ENCODE peak calls at places on chromosomes 12 and 14, in five cellular contexts. One of them, this sample, is unnamed. For H3K27me3, the result is how much of the 10 kb centered on the place peaks cover.

GRCh38 chr12:44294649-44295048 is 458.8 kb downstream of the TMEM117 start:
- DNase-seq in small intestine: no peak
- DNase-seq in ovary: no peak
- DNase-seq in thoracic aorta: no peak
- DNase-seq in GM23248: no peak
- DNase-seq in this sample: no peak

GRCh38 chr14:74510955-74511354 is 17.4 kb downstream of the ISCA2 start:
- DNase-seq in GM23248: peak
- DNase-seq in small intestine: no peak
- DNase-seq in ovary: peak
- DNase-seq in thoracic aorta: no peak
- DNase-seq in this sample: no peak

GRCh38 chr12:1527789-1528188 is 66.6 kb downstream of the FBXL14 start:
- DNase-seq in small intestine: no peak
- DNase-seq in thoracic aorta: no peak
- DNase-seq in ovary: no peak
- DNase-seq in GM23248: peak
- DNase-seq in this sample: no peak

GRCh38 chr12:5588231-5588995 is 156.5 kb downstream of the NTF3 start:
- DNase-seq in small intestine: no peak
- DNase-seq in ovary: no peak
- DNase-seq in GM23248: peak
- DNase-seq in thoracic aorta: no peak
- DNase-seq in this sample: no peak

GRCh38 chr14:24928501-24928900 is 121.4 kb downstream of the STXBP6 start:
- DNase-seq in small intestine: no peak
- DNase-seq in thoracic aorta: no peak
- DNase-seq in GM23248: no peak
- DNase-seq in ovary: no peak
- DNase-seq in this sample: no peak

GRCh38 chr12:48901278-48901677 is 24.0 kb downstream of the FKBP11 start:
- DNase-seq in ovary: no peak
- DNase-seq in thoracic aorta: no peak
- DNase-seq in small intestine: peak
- DNase-seq in GM23248: peak
- DNase-seq in this sample: no peak

GRCh38 chr12:34345801-34346200 is 323.5 kb downstream of the ALG10 start:
- DNase-seq in GM23248: no peak
- DNase-seq in ovary: no peak
- DNase-seq in small intestine: no peak
- DNase-seq in thoracic aorta: no peak
- DNase-seq in this sample: no peak

GRCh38 chr14:50410921-50411320 is 14.2 kb upstream of the CDKL1 start:
- DNase-seq in thoracic aorta: no peak
- DNase-seq in ovary: no peak
- DNase-seq in small intestine: no peak
- DNase-seq in GM23248: peak
- DNase-seq in this sample: no peak

GRCh38 chr12:124174406-124174805 is 120.5 kb upstream of the RFLNA start:
- DNase-seq in small intestine: no peak
- DNase-seq in GM23248: peak
- DNase-seq in thoracic aorta: no peak
- DNase-seq in ovary: no peak
- DNase-seq in this sample: no peak

GRCh38 chr12:104823985-104824441 is 134.1 kb downstream of the SLC41A2 start:
- DNase-seq in thoracic aorta: no peak
- DNase-seq in ovary: no peak
- DNase-seq in small intestine: no peak
- DNase-seq in GM23248: no peak
- DNase-seq in this sample: no peak

GRCh38 chr14:57870686-57871457 is 5.0 kb upstream of the SLC35F4 start:
- DNase-seq in ovary: no peak
- DNase-seq in small intestine: no peak
- DNase-seq in thoracic aorta: no peak
- DNase-seq in GM23248: no peak
- DNase-seq in this sample: no peak

GRCh38 chr12:121803861-121804416 is at the start of gene SETD1B:
- DNase-seq in ovary: peak
- DNase-seq in small intestine: peak
- DNase-seq in GM23248: peak
- DNase-seq in thoracic aorta: no peak
- DNase-seq in this sample: peak

GRCh38 chr12:13254311-13254710 is 57.8 kb downstream of the EMP1 start:
- DNase-seq in thoracic aorta: no peak
- DNase-seq in ovary: no peak
- DNase-seq in GM23248: no peak
- DNase-seq in small intestine: no peak
- DNase-seq in this sample: no peak

GRCh38 chr12:124466200-124467128 is 100.9 kb downstream of the NCOR2 start:
- DNase-seq in small intestine: peak
- DNase-seq in thoracic aorta: no peak
- DNase-seq in ovary: no peak
- DNase-seq in GM23248: peak
- DNase-seq in this sample: peak

GRCh38 chr14:66104486-66104885 is 381.7 kb upstream of the CCDC196 start:
- DNase-seq in thoracic aorta: no peak
- DNase-seq in small intestine: no peak
- DNase-seq in GM23248: no peak
- DNase-seq in ovary: no peak
- DNase-seq in this sample: no peak
- H3K4me3 ChIP-seq in thoracic aorta: no peak
- H3K4me3 ChIP-seq in small intestine: no peak
- H3K4me3 ChIP-seq in GM23248: no peak
- H3K4me3 ChIP-seq in ovary: no peak
- H3K4me3 ChIP-seq in this sample: no peak

GRCh38 chr12:96211989-96212388 is 17.8 kb downstream of the ELK3 start:
- DNase-seq in GM23248: no peak
- DNase-seq in small intestine: no peak
- DNase-seq in thoracic aorta: no peak
- DNase-seq in ovary: no peak
- DNase-seq in this sample: no peak

GRCh38 chr12:96208346-96208745 is 14.2 kb downstream of the ELK3 start:
- DNase-seq in GM23248: peak
- DNase-seq in ovary: no peak
- DNase-seq in thoracic aorta: no peak
- DNase-seq in small intestine: no peak
- DNase-seq in this sample: no peak

GRCh38 chr12:96212456-96213375 is 18.5 kb downstream of the ELK3 start:
- DNase-seq in ovary: no peak
- DNase-seq in small intestine: no peak
- DNase-seq in thoracic aorta: no peak
- DNase-seq in GM23248: no peak
- DNase-seq in this sample: no peak

GRCh38 chr12:96208801-96209534 is 14.8 kb downstream of the ELK3 start:
- DNase-seq in thoracic aorta: no peak
- DNase-seq in GM23248: no peak
- DNase-seq in ovary: no peak
- DNase-seq in small intestine: no peak
- DNase-seq in this sample: no peak

DNA sequence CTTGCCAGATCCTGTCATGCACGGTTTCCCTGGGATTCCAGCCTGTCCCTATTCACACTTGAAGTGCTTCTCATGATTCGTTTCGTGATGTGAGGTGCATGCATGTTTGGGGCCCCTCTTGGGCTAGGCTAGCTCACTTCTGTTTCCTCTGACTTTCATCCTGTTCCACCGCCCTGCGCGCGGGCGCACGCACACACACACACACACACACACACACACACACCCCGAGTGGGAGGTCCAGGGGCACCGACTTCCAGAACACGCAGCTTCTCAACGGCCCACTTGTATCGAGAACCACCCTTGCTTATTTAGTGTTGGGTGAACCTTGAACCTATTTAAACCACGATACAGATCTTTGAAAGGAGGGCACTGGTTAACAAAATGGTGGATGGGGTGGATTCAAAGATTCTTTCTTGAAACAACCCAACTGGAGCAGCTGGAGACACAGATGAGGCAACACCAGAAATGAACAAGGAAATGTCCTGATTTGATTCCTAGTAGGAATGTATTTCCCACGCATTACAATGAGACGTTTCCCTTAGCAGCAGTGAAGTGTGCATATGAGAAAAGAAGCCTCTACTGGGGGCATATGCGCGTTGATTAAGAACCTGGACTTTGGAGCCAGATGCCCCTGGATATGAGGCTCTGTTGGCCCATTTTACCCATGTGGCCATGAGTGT is 16.3 kb downstream of the ELK3 start:
- DNase-seq in small intestine: no peak
- DNase-seq in ovary: no peak
- DNase-seq in thoracic aorta: no peak
- DNase-seq in GM23248: no peak
- DNase-seq in this sample: no peak
- H3K27ac ChIP-seq in small intestine: no peak
- H3K27ac ChIP-seq in ovary: no peak
- H3K27ac ChIP-seq in thoracic aorta: no peak
- H3K27ac ChIP-seq in GM23248: no peak
- H3K27ac ChIP-seq in this sample: no peak

GRCh38 chr12:111135293-111135832 is 215.0 kb upstream of the MYL2 start:
- DNase-seq in GM23248: no peak
- DNase-seq in thoracic aorta: no peak
- DNase-seq in small intestine: no peak
- DNase-seq in ovary: no peak
- DNase-seq in this sample: no peak
- H3K27me3 ChIP-seq in GM23248: under half
- H3K27me3 ChIP-seq in thoracic aorta: under half
- H3K27me3 ChIP-seq in small intestine: under half
- H3K27me3 ChIP-seq in ovary: under half
- H3K27me3 ChIP-seq in this sample: under half

DNA sequence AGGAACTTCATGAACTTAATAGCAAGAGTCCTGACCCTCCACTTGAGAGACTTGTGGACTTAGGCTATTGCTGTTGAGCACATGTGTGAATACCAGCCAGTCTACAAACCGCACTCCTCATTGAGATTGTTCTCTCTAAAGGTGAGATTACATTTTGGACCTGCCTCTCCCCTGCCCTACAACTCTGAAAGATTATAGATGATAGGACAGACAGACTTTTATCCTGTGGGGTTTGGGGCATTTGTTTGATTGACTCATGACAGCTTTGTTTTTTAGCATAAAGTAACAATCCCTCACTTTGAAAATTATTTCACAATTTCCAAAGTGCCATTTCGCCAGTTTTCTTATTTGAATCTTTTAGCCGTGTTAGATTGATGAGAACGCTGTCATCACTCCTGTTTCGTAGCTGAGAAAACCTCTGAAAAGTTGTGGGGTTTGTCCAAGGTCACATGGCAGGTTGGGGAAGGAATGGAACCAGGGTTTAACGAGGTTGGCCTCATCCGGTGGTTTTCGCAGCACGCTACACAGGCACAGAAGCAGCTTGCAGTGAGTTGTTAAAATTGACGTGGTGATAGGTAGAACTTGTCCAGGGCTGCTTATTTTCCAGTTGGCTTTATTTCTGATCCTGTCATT is 836 bp downstream of the EVL start:
- DNase-seq in GM23248: no peak
- DNase-seq in small intestine: peak
- DNase-seq in ovary: no peak
- DNase-seq in thoracic aorta: no peak
- DNase-seq in this sample: no peak
- H3K4me3 ChIP-seq in GM23248: no peak
- H3K4me3 ChIP-seq in small intestine: peak
- H3K4me3 ChIP-seq in ovary: no peak
- H3K4me3 ChIP-seq in thoracic aorta: peak
- H3K4me3 ChIP-seq in this sample: no peak

GRCh38 chr12:45354399-45354798 is 138.5 kb downstream of the ANO6 start:
- DNase-seq in GM23248: no peak
- DNase-seq in thoracic aorta: no peak
- DNase-seq in ovary: no peak
- DNase-seq in small intestine: peak
- DNase-seq in this sample: no peak
- H3K27ac ChIP-seq in GM23248: no peak
- H3K27ac ChIP-seq in thoracic aorta: no peak
- H3K27ac ChIP-seq in ovary: no peak
- H3K27ac ChIP-seq in small intestine: peak
- H3K27ac ChIP-seq in this sample: peak

GRCh38 chr14:99941211-99941610 is 124.0 kb upstream of the EVL start:
- DNase-seq in GM23248: no peak
- DNase-seq in ovary: no peak
- DNase-seq in thoracic aorta: no peak
- DNase-seq in small intestine: no peak
- DNase-seq in this sample: no peak
- H3K27me3 ChIP-seq in GM23248: under half
- H3K27me3 ChIP-seq in ovary: under half
- H3K27me3 ChIP-seq in thoracic aorta: under half
- H3K27me3 ChIP-seq in small intestine: under half
- H3K27me3 ChIP-seq in this sample: under half

DNA sequence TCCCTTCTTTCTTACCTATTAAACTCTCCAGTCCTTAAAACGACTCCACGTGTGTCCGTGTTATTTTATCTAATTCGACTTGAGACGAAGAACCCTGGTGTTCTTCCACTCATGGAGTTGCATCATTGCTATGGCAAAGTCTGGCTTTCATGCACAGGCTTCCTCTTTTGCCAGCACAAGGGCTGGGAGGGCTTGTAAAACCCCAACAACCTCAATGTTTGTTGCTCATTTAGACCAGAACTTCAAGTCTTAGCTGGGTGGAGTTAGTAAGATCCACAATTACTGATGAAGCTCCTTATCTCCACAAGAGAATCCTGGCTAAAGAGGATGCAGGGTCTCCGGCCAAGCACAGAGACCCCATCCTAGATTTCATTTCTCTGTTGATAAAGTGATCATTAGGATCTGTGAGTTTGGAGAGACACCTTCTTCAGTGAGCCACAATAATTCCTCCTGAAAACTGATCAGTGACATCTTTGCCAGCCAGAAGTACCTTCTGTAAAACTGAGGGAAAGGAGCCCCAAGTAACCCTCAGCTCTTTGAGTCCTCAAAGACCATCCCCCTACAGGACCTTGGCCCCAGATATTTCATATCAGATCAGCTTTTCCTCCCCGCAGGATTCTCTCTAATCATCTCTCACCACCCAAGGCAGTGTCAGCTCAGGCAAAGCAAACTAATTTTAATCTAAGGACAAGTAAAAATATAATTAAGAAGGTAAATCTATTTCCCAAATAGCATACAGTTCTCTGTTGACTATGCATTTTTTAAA is 514.6 kb downstream of the FUT8 start:
- DNase-seq in small intestine: peak
- DNase-seq in GM23248: no peak
- DNase-seq in ovary: no peak
- DNase-seq in thoracic aorta: no peak
- DNase-seq in this sample: no peak
- H3K4me3 ChIP-seq in small intestine: no peak
- H3K4me3 ChIP-seq in GM23248: no peak
- H3K4me3 ChIP-seq in ovary: no peak
- H3K4me3 ChIP-seq in thoracic aorta: no peak
- H3K4me3 ChIP-seq in this sample: no peak

DNA sequence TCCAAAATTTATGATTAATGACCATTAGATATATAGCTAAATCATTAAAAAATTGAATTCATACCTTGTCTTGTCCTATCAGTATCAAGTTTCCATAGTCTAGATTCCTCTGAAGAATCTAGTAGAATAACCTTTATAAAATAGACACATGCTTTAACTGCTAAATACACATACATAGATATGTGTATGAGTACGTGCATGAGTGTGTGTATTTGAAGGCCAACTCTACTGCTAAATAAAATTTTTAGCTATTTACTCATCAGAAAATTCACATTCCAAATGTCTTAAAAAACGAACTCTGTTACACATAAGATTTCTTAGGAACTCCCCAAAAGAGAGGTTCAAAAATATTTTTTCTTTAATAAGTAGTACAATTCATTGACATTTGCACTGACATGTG is 233.0 kb downstream of the SSPN start:
- DNase-seq in small intestine: no peak
- DNase-seq in GM23248: peak
- DNase-seq in thoracic aorta: no peak
- DNase-seq in ovary: no peak
- DNase-seq in this sample: no peak
- H3K27ac ChIP-seq in small intestine: no peak
- H3K27ac ChIP-seq in GM23248: no peak
- H3K27ac ChIP-seq in thoracic aorta: no peak
- H3K27ac ChIP-seq in ovary: no peak
- H3K27ac ChIP-seq in this sample: no peak

GRCh38 chr12:132286912-132287311 is 42.5 kb downstream of the GALNT9 start:
- DNase-seq in ovary: no peak
- DNase-seq in small intestine: no peak
- DNase-seq in GM23248: peak
- DNase-seq in thoracic aorta: no peak
- DNase-seq in this sample: no peak
- H3K27me3 ChIP-seq in ovary: under half
- H3K27me3 ChIP-seq in small intestine: under half
- H3K27me3 ChIP-seq in GM23248: under half
- H3K27me3 ChIP-seq in thoracic aorta: under half
- H3K27me3 ChIP-seq in this sample: under half

This sample was measured in body of pancreas.